ENCODE peak calls at places on chromosomes 3 and 15, in five cellular contexts. I is activated B cell treated with CpG ODN at 0.5 μM for 24 hours, G is AG04450, M is Right ventricle myocardium superior, N is cardiac fibroblast. L is an unnamed sample.

GRCh38 chr3:99651561-99651960 is 13.2 kb downstream of the COL8A1 start:
- DNase-seq in I (no peak), G (no peak), M (no peak), N (peak), L (no peak)

GRCh38 chr3:39146611-39147373 is 6.6 kb downstream of the CSRNP1 start:
- DNase-seq in I (no peak), G (peak), M (peak), N (peak), L (peak)

GRCh38 chr3:119352235-119352634 is 58.1 kb downstream of the ARHGAP31 start:
- DNase-seq in I (peak), G (no peak), M (no peak), N (peak), L (no peak)

GRCh38 chr3:125137432-125138033 is 75.0 kb downstream of the SLC12A8 start:
- DNase-seq in I (no peak), G (no peak), M (no peak), N (peak), L (no peak)

GRCh38 chr15:91655891-91656290 is 197.6 kb upstream of the SLCO3A1 start:
- DNase-seq in I (no peak), G (no peak), M (no peak), N (no peak), L (no peak)

GRCh38 chr3:168095611-168096209 is at the start of gene GOLIM4:
- DNase-seq in I (peak), G (peak), M (peak), N (peak), L (peak)

GRCh38 chr3:156761007-156761406 is 65.1 kb upstream of the LEKR1 start:
- DNase-seq in I (no peak), G (no peak), M (no peak), N (no peak), L (no peak)

GRCh38 chr3:46663611-46664135 is 29.8 kb downstream of the ALS2CL start:
- DNase-seq in I (no peak), G (no peak), M (no peak), N (no peak), L (no peak)

GRCh38 chr15:59595434-59595915 is 16.1 kb upstream of the GCNT3 start:
- DNase-seq in I (no peak), G (no peak), M (no peak), N (no peak), L (no peak)

GRCh38 chr15:36358094-36358961 is 221.1 kb upstream of the CDIN1 start:
- DNase-seq in I (no peak), G (peak), M (no peak), N (peak), L (no peak)

GRCh38 chr3:128983293-128984069 is 10.4 kb downstream of the CFAP92 start:
- DNase-seq in I (no peak), G (no peak), M (no peak), N (no peak), L (no peak)

GRCh38 chr3:66483006-66483928 is 17.6 kb downstream of the LRIG1 start:
- DNase-seq in I (no peak), G (no peak), M (peak), N (peak), L (no peak)

GRCh38 chr15:62588930-62589655 is 424.0 kb upstream of the C2CD4B start:
- DNase-seq in I (no peak), G (no peak), M (no peak), N (peak), L (no peak)

GRCh38 chr3:196192036-196193001 is 18.9 kb downstream of the ZDHHC19 start:
- DNase-seq in I (peak), G (no peak), M (peak), N (no peak), L (no peak)

GRCh38 chr3:195809796-195810454 is 1.8 kb downstream of the MUC4 start:
- DNase-seq in I (no peak), G (no peak), M (no peak), N (peak), L (no peak)

GRCh38 chr15:88701561-88702095 is 62.8 kb downstream of the ISG20 start:
- DNase-seq in I (no peak), G (no peak), M (no peak), N (peak), L (peak)

GRCh38 chr3:108719178-108719577 is 38.0 kb downstream of the RETNLB start:
- DNase-seq in I (no peak), G (no peak), M (no peak), N (no peak), L (no peak)

GRCh38 chr3:127101411-127102067 is 91.4 kb upstream of the PRR23E start:
- DNase-seq in I (no peak), G (no peak), M (no peak), N (no peak), L (no peak)

GRCh38 chr3:14771593-14772497 is 46.9 kb upstream of the FGD5 start:
- DNase-seq in I (no peak), G (no peak), M (no peak), N (no peak), L (no peak)

GRCh38 chr3:16570113-16570512 is 35.1 kb downstream of the DAZL start:
- DNase-seq in I (no peak), G (no peak), M (no peak), N (no peak), L (no peak)

GRCh38 chr15:99365232-99365631 is 114.0 kb downstream of the LRRC28 start:
- DNase-seq in I (no peak), G (no peak), M (no peak), N (no peak), L (no peak)

GRCh38 chr3:11544413-11545181 is 99.1 kb downstream of the VGLL4 start:
- DNase-seq in I (no peak), G (no peak), M (peak), N (peak), L (no peak)

GRCh38 chr15:88704791-88705768 is 66.3 kb downstream of the ISG20 start:
- DNase-seq in I (no peak), G (no peak), M (peak), N (peak), L (no peak)

GRCh38 chr3:186783731-186784515 is 546 bp downstream of the EIF4A2 start:
- DNase-seq in I (peak), G (no peak), M (peak), N (peak), L (no peak)

GRCh38 chr3:45236964-45237363 is 10.9 kb upstream of the TMEM158 start:
- DNase-seq in I (no peak), G (no peak), M (no peak), N (no peak), L (no peak)

GRCh38 chr15:42056934-42057743 is 36.3 kb upstream of the PLA2G4E start:
- DNase-seq in I (no peak), G (no peak), M (peak), N (peak), L (peak)

GRCh38 chr3:52108302-52109232 is 45.7 kb downstream of the POC1A start:
- DNase-seq in I (no peak), G (no peak), M (peak), N (peak), L (no peak)

GRCh38 chr3:39267631-39268553 is 11.9 kb downstream of the CX3CR1 start:
- DNase-seq in I (no peak), G (no peak), M (no peak), N (no peak), L (no peak)

GRCh38 chr3:129312671-129313414 is 34.2 kb downstream of the HMCES start:
- DNase-seq in I (no peak), G (no peak), M (no peak), N (no peak), L (no peak)

GRCh38 chr3:184565421-184566211 is 4.0 kb downstream of the EPHB3 start:
- DNase-seq in I (no peak), G (peak), M (no peak), N (peak), L (no peak)

GRCh38 chr15:43439268-43439667 is 53.7 kb downstream of the TP53BP1 start:
- DNase-seq in I (no peak), G (no peak), M (no peak), N (no peak), L (no peak)

GRCh38 chr3:94561094-94561493 is 498.2 kb downstream of the NSUN3 start:
- DNase-seq in I (no peak), G (no peak), M (no peak), N (no peak), L (no peak)

GRCh38 chr3:160720123-160720746 is 35.8 kb upstream of the PPM1L start:
- DNase-seq in I (no peak), G (no peak), M (no peak), N (no peak), L (no peak)

GRCh38 chr3:169662215-169663070 is 1.1 kb downstream of the MECOM start:
- DNase-seq in I (peak), G (no peak), M (peak), N (peak), L (no peak)

GRCh38 chr3:123752228-123752627 is 131.9 kb downstream of the MYLK start:
- DNase-seq in I (no peak), G (no peak), M (no peak), N (no peak), L (no peak)

GRCh38 chr3:140629351-140630137 is 48.3 kb upstream of the TRIM42 start:
- DNase-seq in I (no peak), G (no peak), M (no peak), N (peak), L (no peak)

GRCh38 chr3:175748087-175748732 is 889.1 kb downstream of the NAALADL2 start:
- DNase-seq in I (no peak), G (no peak), M (no peak), N (peak), L (no peak)

GRCh38 chr3:55089211-55089610 is 161.4 kb upstream of the LRTM1 start:
- DNase-seq in I (no peak), G (no peak), M (no peak), N (peak), L (no peak)

L was measured in Panc1.